ENCODE peak calls at places on chromosomes 2 and 18, in four cellular contexts. V is A549, Y is tibial nerve, E is stomach. K is an unnamed sample.

GRCh38 chr18:68560128-68560527 is 154.8 kb downstream of the TMX3 start:
- DNase-seq in V (no peak), E (no peak), Y (no peak), K (no peak)

GRCh38 chr2:96527052-96527964 is 9.2 kb upstream of the ARID5A start:
- DNase-seq in Y (no peak), E (no peak), V (no peak), K (no peak)

GRCh38 chr2:217222511-217222910 is 362.6 kb upstream of the TNP1 start:
- DNase-seq in V (no peak), Y (no peak), E (no peak), K (no peak)

GRCh38 chr18:50071393-50071792 is 123.6 kb downstream of the MYO5B start:
- DNase-seq in Y (no peak), E (no peak), V (no peak), K (no peak)

GRCh38 chr2:146806295-146807005 is 1038.4 kb upstream of the ACVR2A start:
- DNase-seq in V (no peak), Y (no peak), E (no peak), K (no peak)

GRCh38 chr18:21109936-21110666 is 1.5 kb downstream of the ROCK1 start:
- DNase-seq in Y (no peak), V (no peak), E (no peak), K (no peak)

GRCh38 chr18:49854681-49855080 is 41.3 kb upstream of the ACAA2 start:
- DNase-seq in Y (no peak), V (no peak), E (no peak), K (no peak)

GRCh38 chr2:170013802-170014551 is 164.0 kb upstream of the MYO3B start:
- DNase-seq in V (no peak), Y (no peak), E (no peak), K (no peak)

GRCh38 chr2:225465827-225466226 is 66.3 kb downstream of the NYAP2 start:
- DNase-seq in Y (no peak), E (no peak), V (no peak), K (no peak)

GRCh38 chr2:239145106-239145505 is 255.7 kb downstream of the HDAC4 start:
- DNase-seq in V (no peak), E (no peak), Y (no peak), K (no peak)

GRCh38 chr2:46163031-46163430 is 134.2 kb upstream of the EPAS1 start:
- DNase-seq in E (no peak), Y (no peak), V (no peak), K (no peak)

GRCh38 chr2:61978522-61978921 is 73.0 kb downstream of the COMMD1 start:
- DNase-seq in E (no peak), V (no peak), Y (no peak), K (no peak)

GRCh38 chr2:78568921-78569320 is 456.6 kb upstream of the REG3G start:
- DNase-seq in E (no peak), V (no peak), Y (no peak), K (no peak)

GRCh38 chr2:138391956-138392355 is 109.6 kb upstream of the SPOPL start:
- DNase-seq in V (no peak), Y (no peak), E (no peak), K (no peak)

GRCh38 chr2:603869-604268 is 73.3 kb downstream of the TMEM18 start:
- DNase-seq in V (no peak), Y (no peak), E (peak), K (no peak)

GRCh38 chr2:237026981-237027711 is 58.5 kb upstream of the COPS8 start:
- DNase-seq in E (peak), Y (peak), V (peak), K (no peak)

GRCh38 chr2:146444085-146444484 is 1400.7 kb upstream of the ACVR2A start:
- DNase-seq in E (no peak), Y (no peak), V (no peak), K (no peak)

GRCh38 chr2:174235680-174236079 is 12.7 kb downstream of the OLA1 start:
- DNase-seq in V (no peak), E (no peak), Y (no peak), K (no peak)

GRCh38 chr2:174344716-174345472 is 10.1 kb downstream of the SP9 start:
- DNase-seq in V (peak), Y (no peak), E (no peak), K (no peak)

GRCh38 chr2:202038471-202039277 is 5.0 kb downstream of the FZD7 start:
- DNase-seq in V (peak), Y (no peak), E (no peak), K (no peak)

GRCh38 chr18:28281400-28281799 is 104.5 kb upstream of the CDH2 start:
- DNase-seq in Y (no peak), E (no peak), V (no peak), K (no peak)

GRCh38 chr2:164542584-164543021 is 78.7 kb downstream of the GRB14 start:
- DNase-seq in V (peak), Y (no peak), E (no peak), K (no peak)

GRCh38 chr2:226142452-226142851 is 657.2 kb downstream of the IRS1 start:
- DNase-seq in Y (no peak), V (no peak), E (no peak), K (no peak)

GRCh38 chr18:79317718-79318117 is 78.0 kb upstream of the NFATC1 start:
- DNase-seq in V (no peak), Y (no peak), E (no peak), K (no peak)

GRCh38 chr2:201952212-201952611 is 81.4 kb upstream of the FZD7 start:
- DNase-seq in Y (no peak), V (no peak), E (no peak), K (no peak)

GRCh38 chr2:164009801-164010337 is 274.1 kb upstream of the FIGN start:
- DNase-seq in V (no peak), Y (no peak), E (no peak), K (no peak)

GRCh38 chr18:2625217-2625616 is 30.3 kb upstream of the SMCHD1 start:
- DNase-seq in Y (no peak), E (no peak), V (no peak), K (no peak)
- TF ChIP-seq POLR2A in Y (no peak), E (no peak), V (no peak), K (no peak)

DNA sequence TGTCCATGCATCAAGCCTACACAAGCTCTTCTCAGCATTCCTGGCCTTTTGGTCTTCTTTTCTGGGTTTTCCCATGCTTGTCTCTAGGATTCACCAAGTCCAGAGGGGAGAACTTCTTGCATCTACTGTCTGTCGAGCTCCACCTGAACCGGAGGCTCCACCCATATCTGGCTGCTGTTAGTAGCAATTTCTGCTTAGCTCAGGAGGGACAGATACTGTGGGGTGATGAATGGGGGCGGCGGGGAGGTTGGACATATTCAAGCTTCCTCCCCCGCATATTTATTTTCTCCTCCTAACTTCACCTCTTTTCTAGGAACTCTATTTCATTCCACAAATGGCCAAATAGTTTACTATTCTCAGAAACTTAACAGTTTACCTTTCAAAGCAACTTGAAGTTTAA is 163.5 kb downstream of the PTH2R start:
- DNase-seq in V (no peak), Y (no peak), E (no peak), K (no peak)
- TF ChIP-seq EP300 in V (no peak), Y (no peak), E (no peak), K (no peak)

GRCh38 chr18:58512161-58512581 is 116.7 kb downstream of the ALPK2 start:
- DNase-seq in E (no peak), Y (no peak), V (no peak), K (no peak)
- H3K4me3 ChIP-seq in E (no peak), Y (no peak), V (no peak), K (no peak)

GRCh38 chr2:37997629-37998028 is 72.5 kb downstream of the RMDN2 start:
- DNase-seq in Y (no peak), V (no peak), E (no peak), K (no peak)

DNA sequence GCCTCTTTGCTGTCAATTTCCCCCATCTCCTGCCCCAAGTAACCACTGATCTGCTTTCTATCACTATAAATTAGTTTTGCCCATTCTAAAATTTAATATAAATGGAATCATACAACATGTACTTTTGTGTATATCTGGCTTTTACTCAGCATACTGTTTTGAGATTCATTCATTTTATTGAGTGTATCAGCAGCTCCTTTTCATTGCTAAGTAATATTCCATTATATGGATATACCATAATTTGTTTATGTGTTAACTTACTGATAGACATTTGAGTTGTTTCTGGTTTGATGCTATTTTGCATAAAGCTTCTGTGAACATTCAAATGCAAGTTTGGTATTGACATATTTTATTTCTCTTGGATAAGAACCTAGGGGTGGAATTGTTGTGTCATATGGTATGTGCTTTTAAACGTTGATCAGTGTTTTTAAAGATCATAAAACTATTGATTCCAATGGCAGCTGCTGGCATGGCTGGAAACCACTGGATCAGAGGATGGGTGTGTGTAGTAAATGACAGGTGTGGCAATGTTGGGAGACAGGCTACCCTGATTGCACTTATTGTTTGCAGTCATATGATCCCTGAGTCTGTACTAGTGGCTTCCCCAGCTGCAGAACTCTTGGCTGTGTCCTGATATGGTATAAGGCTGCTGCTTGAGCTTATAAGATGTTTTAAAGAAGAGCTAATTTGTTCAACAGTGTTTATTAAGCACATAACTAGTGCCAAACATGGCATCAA is 75.3 kb downstream of the CYP1B1 start:
- DNase-seq in Y (no peak), V (no peak), E (no peak), K (no peak)
- TF ChIP-seq POLR2A in Y (no peak), V (no peak), E (no peak), K (no peak)

K was measured in esophagus muscularis mucosa.